ENCODE peak calls at places on chromosomes 5 and 9, in eight cellular contexts. X, J, W, S, M, C, Z and L are unnamed samples.
A peak's percentile ranks its signal among the peaks of the same experiment; 100 is the strongest.

GRCh38 chr9:18982246-18982589 is 50.8 kb downstream of the SAXO1 start:
- DNase-seq in S (no peak), C (no peak), W (peak; percentile 30), J (no peak), M (no peak), Z (no peak), X (no peak), L (no peak)

GRCh38 chr5:5658226-5658625 is 235.7 kb downstream of the ICE1 start:
- DNase-seq in W (no peak), Z (no peak), X (no peak), M (no peak), C (no peak), J (no peak), S (peak; percentile 65), L (no peak)

GRCh38 chr9:91032056-91032455 is 230.4 kb downstream of the SYK start:
- DNase-seq in C (no peak), X (no peak), W (no peak), M (no peak), Z (no peak), S (no peak), J (no peak), L (no peak)

GRCh38 chr5:58925627-58926545 is 343.0 kb downstream of the RAB3C start:
- DNase-seq in Z (peak; percentile 54), W (peak; percentile 13), C (no peak), S (no peak), M (no peak), J (no peak), X (no peak), L (no peak)

GRCh38 chr5:76952795-76953536 is at the start of gene CRHBP:
- DNase-seq in Z (peak; percentile 37), S (no peak), X (no peak), M (no peak), J (no peak), W (no peak), C (no peak), L (peak; percentile 63)

GRCh38 chr5:143247134-143247815 is 156.2 kb downstream of the NR3C1 start:
- DNase-seq in J (no peak), S (no peak), X (no peak), W (no peak), C (no peak), M (no peak), Z (no peak), L (no peak)

GRCh38 chr9:13274901-13275641 is 4.4 kb downstream of the MPDZ start:
- DNase-seq in J (peak; percentile 38), W (no peak), X (no peak), C (no peak), Z (no peak), M (no peak), S (no peak), L (no peak)

GRCh38 chr9:90641090-90641489 is 1.5 kb downstream of the DIRAS2 start:
- DNase-seq in M (no peak), C (no peak), W (no peak), Z (no peak), J (no peak), X (no peak), S (no peak), L (no peak)

GRCh38 chr5:2174572-2174971 is 291.8 kb upstream of the IRX4 start:
- DNase-seq in C (no peak), M (no peak), S (no peak), W (no peak), Z (no peak), J (no peak), X (no peak), L (no peak)

GRCh38 chr5:154295551-154295950 is 105.0 kb downstream of the GALNT10 start:
- DNase-seq in J (no peak), X (no peak), Z (no peak), C (no peak), W (no peak), M (no peak), S (no peak), L (no peak)

GRCh38 chr5:180806351-180807011 is 3.9 kb upstream of the MGAT1 start:
- DNase-seq in X (no peak), C (no peak), S (no peak), W (no peak), M (no peak), Z (no peak), J (no peak), L (no peak)

GRCh38 chr9:136426787-136427186 is 12.9 kb downstream of the INPP5E start:
- DNase-seq in S (no peak), Z (no peak), J (no peak), X (no peak), W (no peak), M (no peak), C (no peak), L (no peak)

GRCh38 chr5:149053027-149053705 is 9.7 kb downstream of the SH3TC2 start:
- DNase-seq in X (no peak), C (no peak), Z (peak; percentile 11), J (peak; percentile 58), M (no peak), S (no peak), W (no peak), L (no peak)

GRCh38 chr9:19232830-19233194 is 2.3 kb downstream of the DENND4C start:
- DNase-seq in M (no peak), W (no peak), X (no peak), J (peak; percentile 63), Z (no peak), C (no peak), S (peak; percentile 10), L (no peak)

GRCh38 chr9:15147471-15147870 is 159.5 kb downstream of the TTC39B start:
- DNase-seq in M (no peak), X (no peak), C (no peak), Z (no peak), J (no peak), W (no peak), S (no peak), L (no peak)

GRCh38 chr5:2007906-2008437 is 125.2 kb upstream of the IRX4 start:
- DNase-seq in W (no peak), S (no peak), J (no peak), C (no peak), M (no peak), X (no peak), Z (no peak), L (peak; percentile 45)

GRCh38 chr5:175542232-175542965 is 64.0 kb downstream of the SFXN1 start:
- DNase-seq in J (no peak), Z (no peak), W (no peak), X (no peak), M (no peak), C (no peak), S (no peak), L (no peak)

DNA sequence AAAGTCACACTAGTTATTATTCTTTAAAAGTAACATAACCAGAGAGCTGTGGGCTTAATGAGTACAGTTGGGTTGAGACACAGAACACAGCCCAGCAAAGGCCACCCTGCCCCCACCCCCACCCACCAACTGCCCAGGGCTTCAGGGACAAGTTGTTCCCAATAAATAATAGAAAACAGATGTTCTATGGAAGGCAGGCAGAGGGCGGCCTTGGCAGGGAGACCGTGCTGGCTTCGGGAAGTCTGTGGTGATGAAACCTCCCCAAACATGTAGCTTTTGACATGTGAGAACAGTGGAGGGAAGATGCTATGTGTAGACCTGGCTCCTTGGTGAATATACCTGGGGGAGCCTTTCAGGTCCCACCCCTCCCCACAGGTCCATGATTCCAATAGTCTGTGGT is 10.0 kb downstream of the TRAF1 start:
- DNase-seq in Z (no peak), S (peak; percentile 65), W (peak; percentile 59), X (no peak), M (no peak), J (peak; percentile 93), C (no peak), L (no peak)
- H3K27ac ChIP-seq in Z (no peak overlapping the region), S (peak overlapping the region; percentile 71), W (peak overlapping the region; percentile 87), X (no peak overlapping the region), M (no peak overlapping the region), J (no peak overlapping the region), C (peak overlapping the region; percentile 43), L (no peak overlapping the region)

DNA sequence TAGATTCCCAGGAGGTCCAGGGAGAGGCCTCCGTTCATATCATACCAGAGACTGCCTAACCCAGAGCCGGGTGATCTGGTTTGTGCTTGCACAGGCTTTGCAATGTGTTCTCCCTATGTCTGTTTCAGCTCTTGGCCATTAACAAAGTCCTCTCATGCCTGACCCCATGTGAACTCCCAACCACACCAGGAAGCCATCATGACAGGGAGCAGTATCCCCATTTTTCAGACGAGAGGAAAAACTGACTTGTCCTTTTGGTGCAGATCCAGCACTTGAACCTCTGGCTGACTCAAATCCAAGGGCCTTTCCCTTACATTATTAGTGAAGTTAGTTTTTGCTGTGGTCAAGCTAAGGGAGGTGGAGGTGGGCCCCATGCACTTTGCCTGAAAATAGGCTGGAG is 58.4 kb downstream of the TEX10 start:
- DNase-seq in J (no peak), C (no peak), M (no peak), Z (no peak), W (no peak), S (no peak), X (no peak), L (no peak)
- H3K27ac ChIP-seq in J (no peak overlapping the region), C (no peak overlapping the region), M (no peak overlapping the region), Z (no peak overlapping the region), W (no peak overlapping the region), S (no peak overlapping the region), X (no peak overlapping the region), L (no peak overlapping the region)

GRCh38 chr5:65774346-65774745 is 52.3 kb downstream of the NLN start:
- DNase-seq in Z (no peak), W (no peak), S (peak; percentile 40), M (peak; percentile 63), C (no peak), J (peak; percentile 66), X (no peak), L (no peak)
- H3K27ac ChIP-seq in Z (no peak overlapping the region), W (no peak overlapping the region), S (peak overlapping the region; percentile 34), M (no peak overlapping the region), C (no peak overlapping the region), J (no peak overlapping the region), X (no peak overlapping the region), L (no peak overlapping the region)

GRCh38 chr9:97921959-97922905 is at the start of gene TRMO:
- DNase-seq in S (peak; percentile 99), W (peak; percentile 96), J (peak; percentile 100), Z (peak; percentile 98), X (peak; percentile 99), C (peak; percentile 99), M (peak; percentile 98), L (peak; percentile 98)

GRCh38 chr9:97925497-97926334 is 3.4 kb upstream of the TRMO start:
- DNase-seq in S (no peak), X (no peak), C (no peak), Z (no peak), J (no peak), W (no peak), M (no peak), L (no peak)

GRCh38 chr9:97919217-97919813 is 3.0 kb downstream of the TRMO start:
- DNase-seq in Z (no peak), M (no peak), W (no peak), C (no peak), J (no peak), X (no peak), S (no peak), L (no peak)

GRCh38 chr9:97924386-97924785 is 2.1 kb upstream of the TRMO start:
- DNase-seq in C (no peak), S (no peak), X (no peak), J (no peak), Z (no peak), M (no peak), W (no peak), L (no peak)

DNA sequence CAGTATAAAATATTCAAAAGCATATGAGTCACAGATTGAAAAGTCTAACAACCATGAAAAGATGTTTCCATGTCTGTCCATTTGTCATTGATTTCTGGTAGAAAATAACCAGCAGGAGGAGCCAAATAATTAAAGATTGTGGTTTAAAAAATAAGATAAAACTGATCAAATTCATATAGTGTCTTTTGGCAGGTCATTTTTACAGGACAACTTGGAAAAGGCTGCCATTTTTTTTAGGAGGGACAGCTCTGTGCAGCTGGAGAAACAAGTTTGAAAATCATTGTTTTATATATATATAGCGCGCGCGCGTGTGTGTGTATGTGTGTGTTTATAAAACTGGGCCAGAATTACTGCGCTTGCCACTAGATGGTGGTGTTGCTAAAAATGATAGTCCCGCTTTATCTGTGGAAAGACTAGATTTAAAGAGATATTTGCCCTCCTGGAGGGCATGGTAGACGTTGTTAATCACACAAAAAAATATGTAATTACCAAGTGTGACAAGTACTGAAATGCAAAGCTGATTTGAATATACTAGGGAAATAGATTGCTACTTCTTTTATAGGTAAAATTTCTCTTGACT is 1.3 kb upstream of the TRMO start:
- DNase-seq in X (peak; percentile 80), W (peak; percentile 60), S (peak; percentile 86), C (peak; percentile 70), Z (peak; percentile 79), J (peak; percentile 88), M (peak; percentile 53), L (no peak)
- H3K27ac ChIP-seq in X (peak overlapping the region; percentile 97), W (no peak overlapping the region), S (no peak overlapping the region), C (peak overlapping the region; percentile 99), Z (no peak overlapping the region), J (no peak overlapping the region), M (no peak overlapping the region), L (no peak overlapping the region)